ENCODE peak calls at places on chromosomes 13 and 19, in seven cellular contexts. One of them, this sample, is unnamed.

GRCh38 chr13:33053397-33054066 is 37.3 kb downstream of the KL start:
- DNase-seq in HCT116: no peak
- DNase-seq in IMR-90: no peak
- DNase-seq in PC-3: no peak
- DNase-seq in upper lobe of right lung: no peak
- DNase-seq in stomach: no peak
- DNase-seq in A673: no peak
- DNase-seq in this sample: no peak

GRCh38 chr13:61685683-61686013 is 270.0 kb upstream of the PCDH20 start:
- DNase-seq in stomach: no peak
- DNase-seq in upper lobe of right lung: no peak
- DNase-seq in PC-3: no peak
- DNase-seq in A673: peak; percentile 48
- DNase-seq in IMR-90: no peak
- DNase-seq in HCT116: peak; percentile 3
- DNase-seq in this sample: no peak

GRCh38 chr13:31719214-31719613 is 20.1 kb upstream of the RXFP2 start:
- DNase-seq in IMR-90: no peak
- DNase-seq in upper lobe of right lung: no peak
- DNase-seq in HCT116: no peak
- DNase-seq in stomach: no peak
- DNase-seq in PC-3: no peak
- DNase-seq in A673: no peak
- DNase-seq in this sample: no peak

GRCh38 chr19:2694196-2694595 is 8.3 kb downstream of the GNG7 start:
- DNase-seq in upper lobe of right lung: no peak
- DNase-seq in A673: no peak
- DNase-seq in HCT116: no peak
- DNase-seq in PC-3: no peak
- DNase-seq in stomach: no peak
- DNase-seq in IMR-90: no peak
- DNase-seq in this sample: no peak

GRCh38 chr13:90696656-90697055 is 650.8 kb upstream of the MIR17HG start:
- DNase-seq in PC-3: peak; percentile 67
- DNase-seq in upper lobe of right lung: no peak
- DNase-seq in HCT116: no peak
- DNase-seq in stomach: no peak
- DNase-seq in IMR-90: peak; percentile 0
- DNase-seq in A673: peak; percentile 15
- DNase-seq in this sample: no peak

GRCh38 chr13:47997384-47997783 is 3.7 kb downstream of the SUCLA2 start:
- DNase-seq in A673: no peak
- DNase-seq in upper lobe of right lung: no peak
- DNase-seq in IMR-90: no peak
- DNase-seq in PC-3: no peak
- DNase-seq in HCT116: no peak
- DNase-seq in stomach: no peak
- DNase-seq in this sample: no peak

GRCh38 chr19:44904426-44904994 is 1.1 kb upstream of the APOE start:
- DNase-seq in upper lobe of right lung: no peak
- DNase-seq in A673: no peak
- DNase-seq in HCT116: no peak
- DNase-seq in PC-3: no peak
- DNase-seq in IMR-90: no peak
- DNase-seq in stomach: no peak
- DNase-seq in this sample: no peak

GRCh38 chr13:112143753-112144615 is 77.0 kb downstream of the SOX1 start:
- DNase-seq in A673: no peak
- DNase-seq in HCT116: no peak
- DNase-seq in PC-3: peak; percentile 1
- DNase-seq in stomach: peak; percentile 20
- DNase-seq in upper lobe of right lung: peak; percentile 56
- DNase-seq in IMR-90: no peak
- DNase-seq in this sample: no peak

GRCh38 chr19:5313307-5313706 is 27.3 kb downstream of the PTPRS start:
- DNase-seq in IMR-90: no peak
- DNase-seq in upper lobe of right lung: no peak
- DNase-seq in PC-3: no peak
- DNase-seq in A673: no peak
- DNase-seq in stomach: peak; percentile 69
- DNase-seq in HCT116: no peak
- DNase-seq in this sample: no peak

GRCh38 chr19:7959209-7959608 is 15.7 kb upstream of the TIMM44 start:
- DNase-seq in A673: no peak
- DNase-seq in stomach: no peak
- DNase-seq in IMR-90: no peak
- DNase-seq in PC-3: no peak
- DNase-seq in HCT116: no peak
- DNase-seq in upper lobe of right lung: no peak
- DNase-seq in this sample: no peak

GRCh38 chr19:33290956-33291622 is 11.2 kb downstream of the CEBPA start:
- DNase-seq in A673: no peak
- DNase-seq in PC-3: peak; percentile 82
- DNase-seq in HCT116: no peak
- DNase-seq in stomach: no peak
- DNase-seq in IMR-90: no peak
- DNase-seq in upper lobe of right lung: peak; percentile 85
- DNase-seq in this sample: no peak

GRCh38 chr13:39417643-39418042 is 185.3 kb downstream of the LHFPL6 start:
- DNase-seq in A673: peak; percentile 51
- DNase-seq in PC-3: peak; percentile 48
- DNase-seq in stomach: no peak
- DNase-seq in IMR-90: peak; percentile 72
- DNase-seq in upper lobe of right lung: no peak
- DNase-seq in HCT116: no peak
- DNase-seq in this sample: no peak

GRCh38 chr13:111577956-111578595 is 257.6 kb downstream of the TEX29 start:
- DNase-seq in upper lobe of right lung: no peak
- DNase-seq in IMR-90: no peak
- DNase-seq in A673: no peak
- DNase-seq in PC-3: no peak
- DNase-seq in HCT116: no peak
- DNase-seq in stomach: no peak
- DNase-seq in this sample: no peak

GRCh38 chr13:25178070-25178469 is 6.0 kb upstream of the AMER2 start:
- DNase-seq in upper lobe of right lung: no peak
- DNase-seq in PC-3: no peak
- DNase-seq in HCT116: no peak
- DNase-seq in IMR-90: no peak
- DNase-seq in stomach: no peak
- DNase-seq in A673: no peak
- DNase-seq in this sample: peak; percentile 66
- H3K4me1 ChIP-seq in upper lobe of right lung: no peaks in the 10 kb centered on the region
- H3K4me1 ChIP-seq in PC-3: no peaks in the 10 kb centered on the region
- H3K4me1 ChIP-seq in HCT116: no peaks in the 10 kb centered on the region
- H3K4me1 ChIP-seq in IMR-90: no peaks in the 10 kb centered on the region
- H3K4me1 ChIP-seq in stomach: no peaks in the 10 kb centered on the region
- H3K4me1 ChIP-seq in A673: peaks cover 54% of the 10 kb centered on the region
- H3K4me1 ChIP-seq in this sample: no peaks in the 10 kb centered on the region

GRCh38 chr19:18804139-18804601 is 13.1 kb upstream of the COMP start:
- DNase-seq in IMR-90: no peak
- DNase-seq in stomach: no peak
- DNase-seq in HCT116: no peak
- DNase-seq in upper lobe of right lung: no peak
- DNase-seq in PC-3: no peak
- DNase-seq in A673: no peak
- DNase-seq in this sample: no peak
- H3K4me1 ChIP-seq in IMR-90: no peaks in the 10 kb centered on the region
- H3K4me1 ChIP-seq in stomach: no peaks in the 10 kb centered on the region
- H3K4me1 ChIP-seq in HCT116: no peaks in the 10 kb centered on the region
- H3K4me1 ChIP-seq in upper lobe of right lung: peaks cover 2% of the 10 kb centered on the region
- H3K4me1 ChIP-seq in PC-3: no peaks in the 10 kb centered on the region
- H3K4me1 ChIP-seq in A673: no peaks in the 10 kb centered on the region
- H3K4me1 ChIP-seq in this sample: peaks cover 5% of the 10 kb centered on the region

GRCh38 chr13:102136735-102137296 is 265.0 kb downstream of the FGF14 start:
- DNase-seq in stomach: no peak
- DNase-seq in IMR-90: no peak
- DNase-seq in HCT116: no peak
- DNase-seq in upper lobe of right lung: no peak
- DNase-seq in PC-3: no peak
- DNase-seq in A673: no peak
- DNase-seq in this sample: no peak
- H3K4me1 ChIP-seq in stomach: no peaks in the 10 kb centered on the region
- H3K4me1 ChIP-seq in IMR-90: no peaks in the 10 kb centered on the region
- H3K4me1 ChIP-seq in HCT116: no peaks in the 10 kb centered on the region
- H3K4me1 ChIP-seq in upper lobe of right lung: no peaks in the 10 kb centered on the region
- H3K4me1 ChIP-seq in PC-3: no peaks in the 10 kb centered on the region
- H3K4me1 ChIP-seq in A673: peaks cover 29% of the 10 kb centered on the region
- H3K4me1 ChIP-seq in this sample: no peaks in the 10 kb centered on the region

DNA sequence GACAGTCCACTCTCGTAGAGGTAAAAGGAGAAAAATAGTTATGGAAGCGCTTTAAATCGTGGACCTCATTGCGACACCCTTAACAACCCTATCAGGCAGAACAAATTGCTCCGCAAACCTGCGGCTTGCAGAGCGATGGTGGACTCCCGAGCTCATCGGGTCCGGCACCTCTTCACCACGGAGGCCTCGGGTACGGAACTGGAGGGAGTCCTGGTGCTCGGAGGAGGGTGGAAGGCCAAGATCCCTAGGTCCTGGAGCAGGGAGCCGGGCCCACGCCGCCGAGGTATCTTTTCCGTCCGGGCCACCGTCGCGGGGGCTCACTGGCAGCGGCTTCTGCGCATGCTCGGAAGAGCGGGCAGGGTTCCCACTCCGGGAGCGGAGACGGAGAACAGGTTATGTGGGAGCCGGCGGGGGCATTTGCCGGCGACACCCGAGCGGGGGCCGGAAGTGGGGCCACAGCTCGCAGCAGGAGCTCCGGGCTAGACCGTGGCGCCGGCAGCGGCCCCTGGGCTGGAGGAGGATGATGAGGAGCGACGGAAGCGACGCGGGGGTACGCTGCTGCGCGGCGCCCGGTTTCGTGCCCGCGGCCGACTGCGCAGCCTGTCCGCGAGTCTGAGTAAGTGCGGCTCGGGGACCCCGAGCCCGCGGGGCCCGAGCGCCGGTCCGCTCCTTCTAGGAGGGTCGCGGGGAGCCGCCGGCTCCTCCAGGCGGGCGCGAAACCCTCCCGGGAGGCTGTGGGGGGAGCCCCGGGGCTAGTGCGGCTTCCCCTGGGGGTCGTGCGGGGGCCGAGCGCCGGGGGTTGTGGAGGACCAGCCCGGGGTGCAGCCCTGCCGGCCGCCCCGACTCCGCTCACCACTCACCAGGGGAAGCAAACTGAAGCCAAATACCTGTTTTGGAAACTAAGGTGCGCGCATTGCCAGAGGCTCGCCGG is at the start of gene ABHD13:
- DNase-seq in upper lobe of right lung: peak; percentile 96
- DNase-seq in A673: peak; percentile 96
- DNase-seq in IMR-90: peak; percentile 85
- DNase-seq in PC-3: peak; percentile 95
- DNase-seq in stomach: peak; percentile 91
- DNase-seq in HCT116: peak; percentile 84
- DNase-seq in this sample: peak; percentile 86
- H3K4me1 ChIP-seq in upper lobe of right lung: peaks cover 48% of the 10 kb centered on the region
- H3K4me1 ChIP-seq in A673: peaks cover 25% of the 10 kb centered on the region
- H3K4me1 ChIP-seq in IMR-90: peaks cover 8% of the 10 kb centered on the region
- H3K4me1 ChIP-seq in PC-3: peaks cover 27% of the 10 kb centered on the region
- H3K4me1 ChIP-seq in stomach: peaks cover 34% of the 10 kb centered on the region
- H3K4me1 ChIP-seq in HCT116: peaks cover 31% of the 10 kb centered on the region
- H3K4me1 ChIP-seq in this sample: peaks cover 52% of the 10 kb centered on the region

GRCh38 chr19:50349277-50350057 is 16.0 kb downstream of the NAPSA start:
- DNase-seq in HCT116: no peak
- DNase-seq in A673: no peak
- DNase-seq in IMR-90: no peak
- DNase-seq in PC-3: no peak
- DNase-seq in upper lobe of right lung: peak; percentile 29
- DNase-seq in stomach: no peak
- DNase-seq in this sample: no peak
- H3K4me1 ChIP-seq in HCT116: no peaks in the 10 kb centered on the region
- H3K4me1 ChIP-seq in A673: no peaks in the 10 kb centered on the region
- H3K4me1 ChIP-seq in IMR-90: no peaks in the 10 kb centered on the region
- H3K4me1 ChIP-seq in PC-3: no peaks in the 10 kb centered on the region
- H3K4me1 ChIP-seq in upper lobe of right lung: peaks cover 6% of the 10 kb centered on the region
- H3K4me1 ChIP-seq in stomach: no peaks in the 10 kb centered on the region
- H3K4me1 ChIP-seq in this sample: no peaks in the 10 kb centered on the region

GRCh38 chr19:40802300-40803169 is 3.5 kb downstream of the EGLN2 start:
- DNase-seq in HCT116: no peak
- DNase-seq in IMR-90: no peak
- DNase-seq in stomach: peak; percentile 71
- DNase-seq in upper lobe of right lung: peak; percentile 73
- DNase-seq in PC-3: no peak
- DNase-seq in A673: no peak
- DNase-seq in this sample: peak; percentile 49

GRCh38 chr19:40803857-40804782 is 5.1 kb downstream of the EGLN2 start:
- DNase-seq in IMR-90: no peak
- DNase-seq in stomach: peak; percentile 83
- DNase-seq in PC-3: peak; percentile 10
- DNase-seq in upper lobe of right lung: peak; percentile 89
- DNase-seq in HCT116: no peak
- DNase-seq in A673: no peak
- DNase-seq in this sample: no peak

GRCh38 chr19:40804783-40805242 is 5.8 kb downstream of the EGLN2 start:
- DNase-seq in HCT116: no peak
- DNase-seq in PC-3: no peak
- DNase-seq in upper lobe of right lung: peak; percentile 64
- DNase-seq in stomach: peak; percentile 73
- DNase-seq in A673: no peak
- DNase-seq in IMR-90: no peak
- DNase-seq in this sample: no peak

GRCh38 chr19:40801449-40802299 is 2.7 kb downstream of the EGLN2 start:
- DNase-seq in upper lobe of right lung: peak; percentile 67
- DNase-seq in stomach: no peak
- DNase-seq in PC-3: no peak
- DNase-seq in HCT116: no peak
- DNase-seq in IMR-90: no peak
- DNase-seq in A673: no peak
- DNase-seq in this sample: no peak

DNA sequence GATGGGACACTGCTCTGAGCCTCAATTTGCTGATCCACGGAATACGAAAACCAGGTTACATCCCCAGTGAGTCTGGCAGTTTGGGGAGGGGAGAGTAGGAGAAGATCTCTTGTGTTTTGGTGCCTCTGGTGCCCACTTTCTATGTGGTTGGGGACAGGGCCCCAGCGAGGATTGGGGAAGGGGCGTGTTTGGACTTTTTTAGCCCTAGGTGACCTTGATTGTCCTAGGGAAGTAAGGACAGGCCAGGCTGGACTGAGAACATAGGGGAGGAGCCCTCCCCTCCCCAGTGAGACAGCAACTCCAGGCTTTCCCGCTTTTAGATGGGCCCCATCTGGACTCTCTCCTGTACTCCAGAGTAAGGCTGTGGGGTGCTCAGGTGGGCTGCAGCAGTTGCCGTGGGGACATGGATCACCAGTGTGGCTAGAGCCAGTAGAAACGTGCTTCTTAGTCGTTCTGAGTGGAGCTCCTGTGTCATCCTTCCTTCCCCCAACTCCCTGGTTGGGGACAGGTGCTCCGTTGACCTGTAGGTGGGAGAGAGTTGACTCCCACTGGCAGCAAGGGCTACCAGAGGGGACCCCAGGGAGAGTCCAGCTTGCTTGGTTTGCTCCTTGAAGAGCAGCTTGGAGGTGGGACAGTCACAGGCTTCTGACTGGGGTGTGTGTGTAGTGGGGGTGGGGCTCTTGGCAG is 4.3 kb downstream of the EGLN2 start:
- DNase-seq in HCT116: no peak
- DNase-seq in IMR-90: no peak
- DNase-seq in upper lobe of right lung: no peak
- DNase-seq in stomach: no peak
- DNase-seq in PC-3: no peak
- DNase-seq in A673: no peak
- DNase-seq in this sample: no peak
- H3K4me1 ChIP-seq in HCT116: peaks cover 64% of the 10 kb centered on the region
- H3K4me1 ChIP-seq in IMR-90: peaks cover 37% of the 10 kb centered on the region
- H3K4me1 ChIP-seq in upper lobe of right lung: peaks cover 76% of the 10 kb centered on the region
- H3K4me1 ChIP-seq in stomach: peaks cover 75% of the 10 kb centered on the region
- H3K4me1 ChIP-seq in PC-3: peaks cover 32% of the 10 kb centered on the region
- H3K4me1 ChIP-seq in A673: peaks cover 64% of the 10 kb centered on the region
- H3K4me1 ChIP-seq in this sample: peaks cover 75% of the 10 kb centered on the region

GRCh38 chr13:26021956-26022355 is 29.9 kb downstream of the SHISA2 start:
- DNase-seq in IMR-90: no peak
- DNase-seq in PC-3: peak; percentile 54
- DNase-seq in HCT116: no peak
- DNase-seq in A673: no peak
- DNase-seq in stomach: no peak
- DNase-seq in upper lobe of right lung: no peak
- DNase-seq in this sample: no peak
- H3K4me1 ChIP-seq in IMR-90: no peaks in the 10 kb centered on the region
- H3K4me1 ChIP-seq in PC-3: peaks cover 59% of the 10 kb centered on the region
- H3K4me1 ChIP-seq in HCT116: no peaks in the 10 kb centered on the region
- H3K4me1 ChIP-seq in A673: peaks cover 12% of the 10 kb centered on the region
- H3K4me1 ChIP-seq in stomach: peaks cover 18% of the 10 kb centered on the region
- H3K4me1 ChIP-seq in upper lobe of right lung: peaks cover 28% of the 10 kb centered on the region
- H3K4me1 ChIP-seq in this sample: peaks cover 29% of the 10 kb centered on the region